ENCODE peak calls at places on chromosome X, in seven cellular contexts. T, X, Q, B, J, L and E are unnamed samples.

GRCh38 chrX:136047001-136047642 is 61.9 kb downstream of the SLC9A6 start:
- DNase-seq in T (no peak), X (no peak), Q (no peak), B (no peak), J (no peak), L (no peak), E (no peak)

GRCh38 chrX:154002215-154002719 is 17.4 kb downstream of the IRAK1 start:
- DNase-seq in T (peak), X (no peak), Q (no peak), B (peak), J (peak), L (no peak), E (peak)

GRCh38 chrX:15430584-15430983 is 46.4 kb upstream of the VEGFD start:
- DNase-seq in T (no peak), X (no peak), Q (no peak), B (no peak), J (no peak), L (no peak), E (no peak)

GRCh38 chrX:49915352-49916222 is 6.8 kb upstream of the CLCN5 start:
- DNase-seq in T (peak), X (no peak), Q (peak), B (peak), J (no peak), L (peak), E (peak)

GRCh38 chrX:129663171-129663570 is 8.4 kb upstream of the APLN start:
- DNase-seq in T (no peak), X (no peak), Q (no peak), B (no peak), J (no peak), L (no peak), E (no peak)

GRCh38 chrX:137945470-137945869 is 379.5 kb downstream of the ZIC3 start:
- DNase-seq in T (no peak), X (no peak), Q (no peak), B (no peak), J (no peak), L (no peak), E (no peak)

GRCh38 chrX:66833426-66833825 is 194.5 kb upstream of the EDA2R start:
- DNase-seq in T (no peak), X (no peak), Q (no peak), B (no peak), J (no peak), L (no peak), E (no peak)

GRCh38 chrX:13048265-13048664 is 3.8 kb upstream of the FAM9C start:
- DNase-seq in T (no peak), X (no peak), Q (no peak), B (no peak), J (no peak), L (no peak), E (no peak)

GRCh38 chrX:69428216-69428615 is 75.9 kb upstream of the NALF2 start:
- DNase-seq in T (no peak), X (no peak), Q (no peak), B (no peak), J (no peak), L (no peak), E (no peak)

GRCh38 chrX:115968436-115969252 is 201.9 kb upstream of the AGTR2 start:
- DNase-seq in T (peak), X (no peak), Q (peak), B (no peak), J (no peak), L (peak), E (peak)

GRCh38 chrX:51852621-51853020 is 40.8 kb upstream of the MAGED1 start:
- DNase-seq in T (no peak), X (no peak), Q (no peak), B (no peak), J (no peak), L (no peak), E (no peak)

GRCh38 chrX:54288989-54289388 is 68.9 kb downstream of the WNK3 start:
- DNase-seq in T (no peak), X (no peak), Q (no peak), B (no peak), J (no peak), L (no peak), E (peak)

GRCh38 chrX:114097411-114097810 is 486.5 kb upstream of the HTR2C start:
- DNase-seq in T (no peak), X (no peak), Q (no peak), B (no peak), J (no peak), L (no peak), E (no peak)

GRCh38 chrX:103830848-103831247 is 1.2 kb downstream of the RAB9B start:
- DNase-seq in T (no peak), X (no peak), Q (no peak), B (no peak), J (no peak), L (no peak), E (no peak)

GRCh38 chrX:155235891-155236290 is 19.6 kb downstream of the VBP1 start:
- DNase-seq in T (no peak), X (no peak), Q (no peak), B (no peak), J (no peak), L (no peak), E (no peak)

DNA sequence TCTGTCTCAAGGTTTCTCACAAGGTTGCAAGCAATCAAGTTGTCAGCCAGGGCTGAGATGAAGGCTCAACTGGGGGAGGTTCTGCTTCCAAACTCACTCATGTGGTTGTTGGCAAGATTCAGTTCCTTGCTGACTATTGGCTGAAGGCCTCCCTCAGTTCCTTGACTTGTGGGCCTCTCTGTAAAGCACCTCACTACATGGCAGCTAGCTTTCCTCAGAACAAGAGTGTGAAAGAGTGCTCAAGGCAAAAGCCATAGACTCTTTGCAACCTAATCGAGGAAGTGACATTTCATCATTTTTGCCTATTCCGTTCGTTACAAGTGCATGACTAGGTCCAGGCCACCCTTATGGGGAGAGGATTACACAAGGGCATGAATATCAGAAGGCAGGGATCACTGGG is 52.0 kb downstream of the CXorf58 start:
- DNase-seq in T (no peak), X (no peak), Q (no peak), B (no peak), J (no peak), L (no peak), E (no peak)
- TF ChIP-seq POLR2A in T (no peak), X (no peak), Q (no peak), B (no peak), J (no peak), L (no peak), E (no peak)

GRCh38 chrX:40580537-40581332 is at the start of gene ATP6AP2:
- DNase-seq in T (peak), X (peak), Q (peak), B (peak), J (peak), L (peak), E (peak)
- TF ChIP-seq POLR2A in T (peak), X (peak), Q (peak), B (peak), J (peak), L (no peak), E (peak)

GRCh38 chrX:38276089-38276488 is 51.2 kb downstream of the RPGR start:
- DNase-seq in T (no peak), X (no peak), Q (no peak), B (no peak), J (no peak), L (no peak), E (no peak)
- TF ChIP-seq POLR2A in T (no peak), X (no peak), Q (no peak), B (no peak), J (no peak), L (no peak), E (no peak)

DNA sequence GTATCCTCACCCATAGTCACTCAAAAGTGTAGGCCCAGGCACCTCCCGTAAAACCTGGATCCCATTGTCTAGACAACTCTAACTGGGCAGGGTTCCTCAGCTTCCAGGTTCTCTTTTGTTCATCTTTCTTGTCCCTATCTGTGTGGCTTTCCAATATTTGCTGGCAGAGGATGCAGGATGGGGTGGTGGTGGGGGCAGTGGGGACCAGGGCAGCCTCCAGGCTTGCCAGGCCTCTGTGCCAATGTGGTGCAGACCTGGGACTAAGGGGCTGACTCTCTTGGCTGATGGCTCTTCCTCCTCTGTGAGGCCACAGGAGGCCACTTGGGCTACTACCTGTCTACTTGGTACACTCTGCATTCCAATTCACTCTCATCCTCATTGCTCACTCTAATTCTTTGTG is 76.4 kb downstream of the NBDY start:
- DNase-seq in T (no peak), X (no peak), Q (no peak), B (no peak), J (no peak), L (no peak), E (no peak)
- TF ChIP-seq POLR2A in T (no peak), X (no peak), Q (no peak), B (no peak), J (no peak), L (no peak), E (no peak)